ENCODE peak calls at places on chromosomes 1 and 21, in four cellular contexts. B, S, R and A are unnamed samples.
A peak's percentile ranks its signal among the peaks of the same experiment; 100 is the strongest.

GRCh38 chr1:45200906-45201500 is 5.4 kb downstream of the ZSWIM5 start:
- DNase-seq in B (no peak), S (no peak), R (no peak), A (no peak)

GRCh38 chr1:198122693-198123092 is 34.1 kb upstream of the NEK7 start:
- DNase-seq in B (no peak), S (peak; percentile 45), R (no peak), A (peak; percentile 14)

GRCh38 chr1:159122005-159122621 is 45.5 kb upstream of the AIM2 start:
- DNase-seq in B (no peak), S (peak; percentile 29), R (no peak), A (no peak)

GRCh38 chr1:66207484-66207883 is 326.5 kb upstream of the SGIP1 start:
- DNase-seq in B (no peak), S (peak; percentile 73), R (no peak), A (no peak)

GRCh38 chr1:172609528-172609927 is 49.4 kb upstream of the FASLG start:
- DNase-seq in B (no peak), S (no peak), R (no peak), A (no peak)

GRCh38 chr1:64097859-64098258 is 105.6 kb upstream of the UBE2U start:
- DNase-seq in B (no peak), S (no peak), R (no peak), A (no peak)

GRCh38 chr1:51313961-51314777 is 16.2 kb downstream of the TTC39A start:
- DNase-seq in B (no peak), S (peak; percentile 87), R (no peak), A (peak; percentile 63)

GRCh38 chr1:90349510-90349909 is 354.6 kb downstream of the ZNF326 start:
- DNase-seq in B (no peak), S (no peak), R (no peak), A (no peak)

GRCh38 chr1:209199371-209199770 is 384.1 kb upstream of the CAMK1G start:
- DNase-seq in B (no peak), S (no peak), R (no peak), A (no peak)

GRCh38 chr21:18369115-18369514 is 34.5 kb downstream of the TMPRSS15 start:
- DNase-seq in B (peak; percentile 9), S (no peak), R (no peak), A (peak; percentile 32)

GRCh38 chr1:29245876-29246275 is 9.6 kb downstream of the PTPRU start:
- DNase-seq in B (no peak), S (peak; percentile 53), R (no peak), A (no peak)

GRCh38 chr1:117179471-117179870 is 31.3 kb downstream of the VTCN1 start:
- DNase-seq in B (no peak), S (no peak), R (no peak), A (no peak)

GRCh38 chr1:65467536-65467935 is 47.1 kb downstream of the LEPR start:
- DNase-seq in B (peak; percentile 53), S (peak; percentile 58), R (peak; percentile 60), A (no peak)

GRCh38 chr1:171983584-171983983 is 142.3 kb downstream of the DNM3 start:
- DNase-seq in B (no peak), S (peak; percentile 32), R (no peak), A (peak; percentile 39)

GRCh38 chr1:204714194-204714860 is 28.8 kb upstream of the LRRN2 start:
- DNase-seq in B (no peak), S (no peak), R (no peak), A (no peak)
- H3K23ac ChIP-seq in B (no peak overlapping the region), S (no peak overlapping the region), R (no peak overlapping the region), A (no peak overlapping the region)

DNA sequence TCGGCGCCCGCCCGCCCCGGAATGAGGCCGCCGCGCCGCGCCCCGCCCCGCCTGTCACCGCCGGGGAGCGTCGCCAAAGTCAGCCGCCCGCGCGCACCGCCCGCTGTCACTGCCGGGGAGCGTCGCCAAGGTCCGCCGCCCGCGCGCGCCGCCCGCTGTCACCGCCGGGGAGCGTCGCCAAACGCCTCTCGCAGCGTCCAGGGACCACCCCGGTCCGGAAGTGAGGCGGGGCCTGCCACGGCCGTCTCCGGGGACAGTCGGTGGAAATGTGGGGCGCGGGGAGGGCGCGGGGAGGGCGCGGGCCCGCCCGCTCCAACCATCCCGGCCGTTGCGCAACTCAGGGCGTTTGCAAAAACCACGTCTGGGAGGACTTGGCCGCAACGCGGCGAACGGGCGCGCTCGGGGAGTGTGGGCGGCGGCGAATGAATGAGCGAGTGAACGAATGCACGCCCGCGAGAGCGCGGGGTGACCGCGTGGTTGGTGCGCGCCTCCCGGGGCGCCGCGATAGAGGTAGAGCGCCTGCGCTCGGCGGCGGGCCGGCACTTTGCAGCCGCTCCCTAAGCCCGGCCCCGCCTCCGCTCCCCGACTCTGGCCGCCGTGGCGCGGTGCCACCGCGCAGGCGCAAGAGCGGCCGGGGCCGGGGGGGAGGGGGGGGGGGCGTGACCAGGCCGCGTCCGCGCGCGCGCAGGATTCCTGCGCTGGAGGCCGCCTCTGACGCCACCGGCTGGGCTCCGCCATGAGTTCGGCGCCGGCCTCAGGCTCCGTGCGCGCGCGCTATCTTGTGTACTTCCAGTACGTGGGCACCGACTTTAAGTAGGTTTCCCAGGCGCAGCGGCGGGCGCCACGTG is at the start of the genes ACAP3 and PUSL1:
- DNase-seq in B (peak; percentile 89), S (peak; percentile 92), R (no peak), A (peak; percentile 82)
- H3K23ac ChIP-seq in B (peak within 1 kb of the TSS; percentile 96), S (peak within 1 kb of the TSS; percentile 94), R (peak within 1 kb of the TSS; percentile 59), A (no peak within 1 kb of the TSS)

DNA sequence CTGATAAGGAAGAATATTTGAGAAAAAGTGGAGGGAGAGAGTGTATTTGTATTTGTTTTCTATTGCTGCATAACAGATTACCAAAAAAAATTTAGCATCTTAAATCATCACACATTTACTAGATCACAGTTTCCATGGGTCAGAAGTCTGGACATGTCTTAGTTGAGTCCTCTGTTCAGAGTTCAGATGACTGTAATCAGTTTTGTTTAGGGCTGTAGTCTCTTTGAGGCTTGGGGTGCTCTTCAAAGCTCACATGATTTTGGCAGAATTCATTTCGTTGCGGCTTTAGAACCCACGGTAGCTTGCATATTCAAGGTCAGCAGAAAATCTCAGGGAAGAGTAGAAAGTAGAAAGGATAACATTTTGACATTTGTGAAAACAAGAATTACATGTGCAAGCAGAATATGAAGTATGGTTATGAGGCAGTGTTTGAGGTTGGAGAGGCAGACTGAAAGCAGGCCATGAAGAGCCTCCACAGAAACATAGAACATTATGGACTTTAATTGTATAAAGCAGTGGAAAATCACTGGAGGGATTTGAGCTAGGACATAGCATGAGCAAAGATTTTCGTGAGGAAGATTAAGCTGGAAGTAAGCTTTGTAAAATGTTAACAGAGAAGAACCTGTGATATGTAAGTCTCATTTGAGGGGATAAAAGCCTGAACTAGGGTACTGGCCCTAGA is 110.6 kb upstream of the GPR52 start:
- DNase-seq in B (no peak), S (no peak), R (no peak), A (no peak)
- H3K23ac ChIP-seq in B (no peak overlapping the region), S (no peak overlapping the region), R (no peak overlapping the region), A (no peak overlapping the region)

DNA sequence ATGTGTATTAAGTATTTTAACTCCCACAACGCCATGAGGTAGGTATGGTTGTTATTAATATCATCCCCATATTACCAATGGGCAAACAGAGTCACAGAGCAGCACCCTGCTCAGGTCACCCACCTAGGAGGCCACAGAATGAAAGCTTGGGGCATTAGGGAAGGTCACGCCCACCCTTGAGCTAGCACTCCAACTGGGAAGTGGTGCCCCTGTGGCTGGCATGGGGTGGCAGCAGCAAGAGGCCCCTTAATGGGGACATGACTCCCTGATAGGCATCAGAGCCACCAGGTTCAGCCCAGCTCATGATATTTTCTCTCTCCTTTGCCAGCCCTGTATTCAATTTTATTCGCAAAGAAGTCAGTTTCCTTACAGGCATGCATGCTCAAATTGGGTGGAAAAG is 90.6 kb downstream of the DMRTB1 start:
- DNase-seq in B (no peak), S (no peak), R (no peak), A (no peak)
- H3K23ac ChIP-seq in B (no peak overlapping the region), S (no peak overlapping the region), R (no peak overlapping the region), A (no peak overlapping the region)

GRCh38 chr1:21543598-21543997 is 34.4 kb downstream of the ALPL start:
- DNase-seq in B (no peak), S (no peak), R (no peak), A (peak; percentile 50)
- H3K23ac ChIP-seq in B (no peak overlapping the region), S (no peak overlapping the region), R (no peak overlapping the region), A (no peak overlapping the region)